ENCODE peak calls at places on chromosomes 4 and X, in six cellular contexts. Z is hippocampal formation; T is lower leg skin; K is NCI-H345; Y is iPS DF 19.7; D is activated naive CD4-positive, alpha-beta T cell treated with anti-CD3 and anti-CD28 coated beads, Interleukin-2, amount 10 ng/mL, durations not matched to agents 7 days and 5 days. S is an unnamed sample.

GRCh38 chr4:121696140-121696640 is 590 bp downstream of the ANXA5 start:
- DNase-seq in Y (no peak), Z (peak), K (peak), D (peak), T (peak), S (no peak)

GRCh38 chr4:112327950-112328349 is 30.8 kb downstream of the ALPK1 start:
- DNase-seq in Y (no peak), T (no peak), Z (no peak), K (peak), D (no peak), S (no peak)

GRCh38 chrX:53280703-53281320 is 572 bp downstream of the IQSEC2 start:
- DNase-seq in Z (no peak), T (no peak), Y (no peak), K (no peak), D (no peak), S (no peak)

GRCh38 chr4:169251291-169252235 is 19.2 kb downstream of the SH3RF1 start:
- DNase-seq in T (no peak), D (no peak), Y (peak), Z (no peak), K (no peak), S (peak)

GRCh38 chrX:129843209-129843458 is 552 bp downstream of the ZDHHC9 start:
- DNase-seq in K (no peak), Z (no peak), Y (no peak), T (no peak), D (no peak), S (no peak)

GRCh38 chrX:45479835-45480422 is 279.3 kb upstream of the DIPK2B start:
- DNase-seq in Z (no peak), T (no peak), D (no peak), Y (no peak), K (no peak), S (peak)

GRCh38 chrX:53422915-53423268 is 219 bp downstream of the RIBC1 start:
- DNase-seq in Z (no peak), Y (no peak), K (no peak), T (no peak), D (no peak), S (no peak)

GRCh38 chr4:182975806-182976205 is 58.6 kb upstream of the DCTD start:
- DNase-seq in Y (no peak), K (no peak), D (no peak), T (no peak), Z (no peak), S (peak)

GRCh38 chr4:180925800-180926199 is 1317.4 kb upstream of the TENM3 start:
- DNase-seq in Y (no peak), T (no peak), Z (no peak), D (no peak), K (no peak), S (no peak)

GRCh38 chr4:152415980-152416379 is 119.9 kb downstream of the FBXW7 start:
- DNase-seq in Z (no peak), T (no peak), D (no peak), K (no peak), Y (no peak), S (no peak)

GRCh38 chr4:48109413-48110263 is 24.4 kb downstream of the TXK start:
- DNase-seq in Y (peak), Z (no peak), D (no peak), T (no peak), K (peak), S (peak)

GRCh38 chr4:107760281-107760947 is 40.4 kb upstream of the PAPSS1 start:
- DNase-seq in D (no peak), K (no peak), Y (no peak), T (no peak), Z (no peak), S (peak)

GRCh38 chr4:99447079-99447478 is 11.9 kb upstream of the ADH7 start:
- DNase-seq in K (no peak), D (peak), T (no peak), Y (peak), Z (no peak), S (peak)

GRCh38 chr4:152748619-152749018 is 30.9 kb downstream of the TIGD4 start:
- DNase-seq in D (no peak), Z (no peak), K (no peak), T (no peak), Y (no peak), S (no peak)

GRCh38 chrX:12947545-12948235 is 27.2 kb upstream of the TMSB4X start:
- DNase-seq in Y (no peak), K (peak), Z (no peak), T (peak), D (no peak), S (no peak)

GRCh38 chr4:2937146-2937857 is 25.9 kb downstream of the NOP14 start:
- DNase-seq in T (peak), Y (no peak), D (no peak), Z (no peak), K (no peak), S (peak)

GRCh38 chr4:184746532-184746870 is 12.6 kb upstream of the CENPU start:
- DNase-seq in Z (no peak), D (no peak), Y (no peak), K (no peak), T (no peak), S (no peak)

GRCh38 chrX:97158270-97158669 is 274.6 kb downstream of the RPA4 start:
- DNase-seq in Y (no peak), T (no peak), Z (no peak), D (no peak), K (peak), S (peak)

GRCh38 chr4:74189331-74190043 is 31.6 kb downstream of the MTHFD2L start:
- DNase-seq in K (peak), Z (no peak), T (no peak), D (no peak), Y (no peak), S (peak)

GRCh38 chrX:43655961-43656494 is at the start of gene MAOA:
- DNase-seq in Z (peak), T (peak), K (peak), Y (no peak), D (peak), S (peak)

GRCh38 chrX:129646721-129647587 is 7.8 kb downstream of the APLN start:
- DNase-seq in Y (no peak), T (peak), D (no peak), K (no peak), Z (no peak), S (no peak)

GRCh38 chr4:175531405-175532091 is 280.5 kb downstream of the GPM6A start:
- DNase-seq in D (no peak), K (no peak), Y (no peak), Z (no peak), T (no peak), S (peak)

GRCh38 chr4:169795585-169795984 is 37.8 kb upstream of the HPF1 start:
- DNase-seq in Z (no peak), Y (no peak), D (no peak), T (no peak), K (no peak), S (no peak)

GRCh38 chrX:150694738-150695410 is 1.7 kb downstream of the MTMR1 start:
- DNase-seq in D (peak), Y (no peak), T (no peak), K (no peak), Z (no peak), S (no peak)